ENCODE peak calls at places on chromosomes 12 and 14, in eight cellular contexts. F is tibial nerve, G is mesendoderm, M is mammary epithelial cell, C is SJSA1, Q is keratinocyte, H is Peyer's patch, W is lung. X is an unnamed sample.

GRCh38 chr12:57467915-57468314 is 8.3 kb downstream of the GLI1 start:
- DNase-seq in Q (no peak), G (no peak), W (no peak), C (peak; percentile 76), M (no peak), H (no peak), F (no peak), X (no peak)

GRCh38 chr14:41607966-41608663 is 1.4 kb downstream of the LRFN5 start:
- DNase-seq in H (no peak), G (peak; percentile 81), Q (no peak), M (no peak), C (no peak), W (no peak), F (peak; percentile 11), X (peak; percentile 61)

GRCh38 chr12:52037248-52037861 is 13.9 kb upstream of the NR4A1 start:
- DNase-seq in Q (no peak), M (no peak), H (peak; percentile 67), C (peak; percentile 53), F (no peak), G (peak; percentile 72), W (no peak), X (peak; percentile 87)

GRCh38 chr14:35949933-35950332 is 123.8 kb downstream of the BRMS1L start:
- DNase-seq in Q (no peak), F (no peak), M (no peak), G (peak; percentile 61), H (no peak), W (no peak), C (peak; percentile 39), X (no peak)

GRCh38 chr12:82608706-82609105 is 78.0 kb upstream of the TMTC2 start:
- DNase-seq in Q (no peak), M (peak; percentile 25), H (no peak), F (no peak), C (peak; percentile 58), W (no peak), G (peak; percentile 2), X (no peak)

GRCh38 chr12:117360551-117361311 is 695 bp downstream of the NOS1 start:
- DNase-seq in M (no peak), C (no peak), H (no peak), F (no peak), G (peak; percentile 13), Q (no peak), W (no peak), X (peak; percentile 89)

GRCh38 chr12:91181053-91181452 is 1.6 kb downstream of the DCN start:
- DNase-seq in G (no peak), M (no peak), Q (no peak), H (no peak), C (no peak), F (no peak), W (no peak), X (no peak)

GRCh38 chr12:93662961-93663728 is 14.0 kb upstream of the CRADD start:
- DNase-seq in M (no peak), Q (no peak), F (no peak), W (no peak), G (no peak), C (no peak), H (peak; percentile 51), X (no peak)

GRCh38 chr12:6606331-6607131 is 648 bp downstream of the CHD4 start:
- DNase-seq in F (peak; percentile 43), H (peak; percentile 77), W (peak; percentile 57), M (peak; percentile 24), C (peak; percentile 24), G (peak; percentile 68), Q (no peak), X (peak; percentile 89)

GRCh38 chr14:84017533-84017932 is 1512.4 kb upstream of the FLRT2 start:
- DNase-seq in W (no peak), G (no peak), C (no peak), M (no peak), H (no peak), Q (no peak), F (no peak), X (no peak)

GRCh38 chr14:51653096-51653814 is 1.5 kb downstream of the FRMD6 start:
- DNase-seq in G (peak; percentile 79), Q (no peak), F (no peak), M (peak; percentile 57), W (no peak), C (peak; percentile 90), H (no peak), X (peak; percentile 27)

GRCh38 chr14:95011449-95012020 is 145.8 kb downstream of the DICER1 start:
- DNase-seq in W (no peak), Q (no peak), M (no peak), G (no peak), H (no peak), F (no peak), C (no peak), X (peak; percentile 30)

GRCh38 chr14:72049462-72049861 is 117.2 kb downstream of the RGS6 start:
- DNase-seq in W (no peak), C (no peak), M (peak; percentile 19), G (no peak), H (no peak), Q (no peak), F (no peak), X (no peak)

GRCh38 chr12:51925400-51926063 is 18.2 kb downstream of the ACVRL1 start:
- DNase-seq in W (no peak), G (no peak), F (no peak), M (no peak), H (no peak), Q (no peak), C (no peak), X (no peak)

GRCh38 chr12:101779200-101779599 is 39.9 kb upstream of the SYCP3 start:
- DNase-seq in F (no peak), H (no peak), G (no peak), W (no peak), Q (no peak), M (no peak), C (no peak), X (no peak)

GRCh38 chr14:59346796-59347510 is 118.2 kb downstream of the GPR135 start:
- DNase-seq in G (no peak), M (no peak), Q (no peak), W (no peak), F (no peak), C (no peak), H (no peak), X (no peak)

GRCh38 chr12:114319422-114319821 is 86.5 kb downstream of the TBX5 start:
- DNase-seq in F (no peak), Q (no peak), C (no peak), M (no peak), G (no peak), H (no peak), W (peak; percentile 33), X (no peak)

GRCh38 chr14:69303086-69303485 is 43.1 kb downstream of the GALNT16 start:
- DNase-seq in H (no peak), C (no peak), Q (no peak), G (no peak), F (no peak), W (no peak), M (no peak), X (no peak)

GRCh38 chr12:114935658-114936057 is 251.7 kb upstream of the TBX3 start:
- DNase-seq in M (no peak), H (no peak), W (no peak), G (no peak), Q (no peak), F (no peak), C (no peak), X (no peak)

GRCh38 chr14:77000340-77001235 is 27.9 kb downstream of the IRF2BPL start:
- DNase-seq in C (no peak), H (no peak), M (no peak), G (no peak), F (no peak), W (no peak), Q (no peak), X (peak; percentile 67)

GRCh38 chr12:27463826-27464554 is 17.5 kb downstream of the SMCO2 start:
- DNase-seq in Q (no peak), F (no peak), M (no peak), H (no peak), C (no peak), G (no peak), W (peak; percentile 62), X (no peak)

GRCh38 chr12:96445743-96446655 is 43.4 kb upstream of the CFAP54 start:
- DNase-seq in F (no peak), Q (peak; percentile 73), H (no peak), C (peak; percentile 53), G (peak; percentile 78), M (peak; percentile 98), W (no peak), X (no peak)

GRCh38 chr12:131066886-131067490 is 113.3 kb downstream of the ADGRD1 start:
- DNase-seq in M (no peak), F (peak; percentile 33), G (no peak), H (no peak), C (no peak), W (no peak), Q (no peak), X (no peak)

DNA sequence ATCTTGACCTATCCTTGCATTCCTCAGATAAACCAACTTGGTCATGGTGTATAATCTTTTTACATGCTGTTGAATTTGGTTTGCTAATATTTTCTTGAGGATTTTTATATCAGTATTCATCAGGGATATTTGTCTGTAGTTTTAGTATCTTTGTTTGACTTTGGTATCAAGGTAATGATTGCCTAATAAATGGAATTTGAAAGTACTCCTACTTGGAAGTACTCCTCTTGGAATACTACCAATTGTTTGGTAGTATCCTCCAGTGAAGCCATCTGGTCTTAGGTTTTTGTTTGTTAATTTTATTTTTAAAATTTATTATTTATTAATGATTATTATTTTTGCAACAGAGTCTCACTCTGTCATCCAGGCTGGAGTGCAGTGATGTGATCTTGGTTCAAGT is 85.0 kb downstream of the ATF7IP start:
- DNase-seq in W (no peak), C (no peak), Q (no peak), H (no peak), M (no peak), G (no peak), F (no peak), X (no peak)
- H3K36me3 ChIP-seq in W (peaks cover 9% of the 10 kb centered on the region), C (peaks cover 15% of the 10 kb centered on the region), Q (no peaks in the 10 kb centered on the region), H (peaks cover 69% of the 10 kb centered on the region), M (peaks cover 2% of the 10 kb centered on the region), G (no peaks in the 10 kb centered on the region), F (no peaks in the 10 kb centered on the region), X (peaks cover 2% of the 10 kb centered on the region)

DNA sequence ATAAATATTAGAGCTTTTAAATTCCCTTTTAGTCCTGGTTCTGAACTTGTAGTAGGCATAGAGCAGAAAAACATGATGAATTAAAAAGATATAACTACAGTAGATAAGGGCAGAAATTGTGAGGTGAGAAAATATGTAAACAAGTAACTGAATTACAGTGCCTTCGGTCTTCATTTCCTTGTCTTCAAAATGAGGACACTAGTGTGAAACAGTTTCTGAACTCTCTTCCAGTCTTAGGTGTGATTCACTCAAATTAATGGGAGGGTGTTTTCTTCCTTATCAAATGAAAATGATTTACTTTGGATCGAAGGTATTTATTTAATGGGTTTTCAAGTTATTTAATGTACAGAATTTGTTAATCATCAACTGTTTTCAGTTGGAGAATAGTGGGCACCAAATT is 1.5 kb downstream of the FGD4 start:
- DNase-seq in G (no peak), H (no peak), M (no peak), C (no peak), Q (no peak), W (no peak), F (no peak), X (no peak)
- H3K4me3 ChIP-seq in G (no peak overlapping the region), H (peak overlapping the region; percentile 45), M (peak overlapping the region; percentile 93), C (no peak overlapping the region), Q (peak overlapping the region; percentile 66), W (no peak overlapping the region), F (peak overlapping the region; percentile 87), X (peak overlapping the region; percentile 99)

GRCh38 chr12:65022960-65023359 is 98.1 kb downstream of the WIF1 start:
- DNase-seq in C (no peak), W (no peak), H (no peak), F (no peak), M (no peak), G (no peak), Q (no peak), X (no peak)
- H3K27me3 ChIP-seq in C (peaks cover 5% of the 10 kb centered on the region), W (no peaks in the 10 kb centered on the region), H (no peaks in the 10 kb centered on the region), F (no peaks in the 10 kb centered on the region), M (peaks cover 6% of the 10 kb centered on the region), G (no peaks in the 10 kb centered on the region), Q (peaks cover 11% of the 10 kb centered on the region), X (no peaks in the 10 kb centered on the region)

GRCh38 chr12:21637985-21638891 is 19.4 kb downstream of the LDHB start:
- DNase-seq in G (no peak), W (no peak), F (no peak), H (no peak), Q (no peak), C (no peak), M (no peak), X (no peak)
- H3K36me3 ChIP-seq in G (peaks cover 13% of the 10 kb centered on the region), W (peaks cover 11% of the 10 kb centered on the region), F (no peaks in the 10 kb centered on the region), H (peaks cover 39% of the 10 kb centered on the region), Q (peaks cover 11% of the 10 kb centered on the region), C (peaks cover 88% of the 10 kb centered on the region), M (peaks cover 73% of the 10 kb centered on the region), X (peaks cover 46% of the 10 kb centered on the region)

X was measured in H7.